ENCODE peak calls at places on chromosomes 12 and 14, in five cellular contexts. One of them, this sample, is unnamed.

GRCh38 chr12:46369095-46369473 is 3.5 kb downstream of the SLC38A2 start:
- DNase-seq in neuronal stem cell: no peak
- DNase-seq in mesendoderm: no peak
- DNase-seq in IMR-90: no peak
- DNase-seq in H1: no peak
- DNase-seq in this sample: no peak

GRCh38 chr12:2212971-2213869 is 160.4 kb downstream of the CACNA1C start:
- DNase-seq in neuronal stem cell: peak
- DNase-seq in mesendoderm: peak
- DNase-seq in H1: no peak
- DNase-seq in IMR-90: no peak
- DNase-seq in this sample: no peak

GRCh38 chr14:60945984-60946383 is 34.9 kb downstream of the TRMT5 start:
- DNase-seq in mesendoderm: no peak
- DNase-seq in H1: no peak
- DNase-seq in neuronal stem cell: no peak
- DNase-seq in IMR-90: peak
- DNase-seq in this sample: no peak

GRCh38 chr12:109483346-109483745 is 5.9 kb downstream of the UBE3B start:
- DNase-seq in mesendoderm: no peak
- DNase-seq in H1: no peak
- DNase-seq in IMR-90: no peak
- DNase-seq in neuronal stem cell: no peak
- DNase-seq in this sample: no peak

GRCh38 chr12:71780207-71780822 is 25.7 kb downstream of the RAB21 start:
- DNase-seq in mesendoderm: peak
- DNase-seq in IMR-90: peak
- DNase-seq in neuronal stem cell: no peak
- DNase-seq in H1: no peak
- DNase-seq in this sample: no peak

GRCh38 chr12:3195859-3196483 is 118.8 kb downstream of the TSPAN9 start:
- DNase-seq in neuronal stem cell: no peak
- DNase-seq in IMR-90: no peak
- DNase-seq in H1: no peak
- DNase-seq in mesendoderm: no peak
- DNase-seq in this sample: no peak

GRCh38 chr12:75960086-75960910 is 71.3 kb downstream of the PHLDA1 start:
- DNase-seq in neuronal stem cell: no peak
- DNase-seq in mesendoderm: peak
- DNase-seq in IMR-90: peak
- DNase-seq in H1: no peak
- DNase-seq in this sample: peak

GRCh38 chr14:80615831-80616230 is 325.7 kb downstream of the CEP128 start:
- DNase-seq in H1: no peak
- DNase-seq in IMR-90: no peak
- DNase-seq in neuronal stem cell: no peak
- DNase-seq in mesendoderm: no peak
- DNase-seq in this sample: no peak

GRCh38 chr14:73238262-73238852 is 1.1 kb downstream of the PAPLN start:
- DNase-seq in mesendoderm: peak
- DNase-seq in IMR-90: peak
- DNase-seq in neuronal stem cell: no peak
- DNase-seq in H1: no peak
- DNase-seq in this sample: no peak

GRCh38 chr12:103886398-103886797 is 43.8 kb upstream of the HSP90B1 start:
- DNase-seq in mesendoderm: no peak
- DNase-seq in IMR-90: no peak
- DNase-seq in H1: no peak
- DNase-seq in neuronal stem cell: no peak
- DNase-seq in this sample: no peak

GRCh38 chr12:55966408-55967281 is at the start of gene CDK2:
- DNase-seq in IMR-90: peak
- DNase-seq in neuronal stem cell: peak
- DNase-seq in H1: no peak
- DNase-seq in mesendoderm: peak
- DNase-seq in this sample: peak

GRCh38 chr14:105894125-105894977 is 368.0 kb downstream of the TMEM121 start:
- DNase-seq in IMR-90: no peak
- DNase-seq in mesendoderm: no peak
- DNase-seq in H1: no peak
- DNase-seq in neuronal stem cell: no peak
- DNase-seq in this sample: no peak

GRCh38 chr12:121789800-121790748 is 3.4 kb downstream of the RHOF start:
- DNase-seq in neuronal stem cell: no peak
- DNase-seq in mesendoderm: peak
- DNase-seq in IMR-90: peak
- DNase-seq in H1: no peak
- DNase-seq in this sample: no peak

GRCh38 chr14:64229489-64229888 is 64.7 kb downstream of the ESR2 start:
- DNase-seq in neuronal stem cell: no peak
- DNase-seq in H1: no peak
- DNase-seq in IMR-90: no peak
- DNase-seq in mesendoderm: no peak
- DNase-seq in this sample: no peak

GRCh38 chr14:42110167-42110566 is 503.5 kb downstream of the LRFN5 start:
- DNase-seq in H1: no peak
- DNase-seq in IMR-90: peak
- DNase-seq in neuronal stem cell: no peak
- DNase-seq in mesendoderm: peak
- DNase-seq in this sample: peak

GRCh38 chr14:102573591-102574046 is 18.8 kb upstream of the RCOR1 start:
- DNase-seq in H1: no peak
- DNase-seq in IMR-90: no peak
- DNase-seq in neuronal stem cell: no peak
- DNase-seq in mesendoderm: peak
- DNase-seq in this sample: no peak

GRCh38 chr12:68240975-68241374 is 12.4 kb downstream of the IL22 start:
- DNase-seq in neuronal stem cell: no peak
- DNase-seq in IMR-90: peak
- DNase-seq in mesendoderm: no peak
- DNase-seq in H1: no peak
- DNase-seq in this sample: no peak

GRCh38 chr12:111788178-111788654 is 21.5 kb downstream of the ALDH2 start:
- DNase-seq in mesendoderm: no peak
- DNase-seq in neuronal stem cell: no peak
- DNase-seq in H1: no peak
- DNase-seq in IMR-90: peak
- DNase-seq in this sample: no peak

GRCh38 chr12:68675098-68675842 is 11.5 kb upstream of the NUP107 start:
- DNase-seq in mesendoderm: peak
- DNase-seq in IMR-90: no peak
- DNase-seq in neuronal stem cell: no peak
- DNase-seq in H1: no peak
- DNase-seq in this sample: no peak

GRCh38 chr14:30751646-30752416 is 122.5 kb upstream of the COCH start:
- DNase-seq in mesendoderm: peak
- DNase-seq in H1: no peak
- DNase-seq in IMR-90: no peak
- DNase-seq in neuronal stem cell: no peak
- DNase-seq in this sample: no peak

GRCh38 chr12:46153267-46153872 is 115.5 kb downstream of the SLC38A1 start:
- DNase-seq in IMR-90: peak
- DNase-seq in neuronal stem cell: no peak
- DNase-seq in H1: no peak
- DNase-seq in mesendoderm: peak
- DNase-seq in this sample: no peak

GRCh38 chr14:89921896-89922548 is 32.5 kb downstream of the EFCAB11 start:
- DNase-seq in IMR-90: peak
- DNase-seq in neuronal stem cell: no peak
- DNase-seq in H1: no peak
- DNase-seq in mesendoderm: no peak
- DNase-seq in this sample: no peak

GRCh38 chr12:27332407-27333310 is at the start of gene BMAL2:
- DNase-seq in neuronal stem cell: peak
- DNase-seq in IMR-90: peak
- DNase-seq in H1: no peak
- DNase-seq in mesendoderm: peak
- DNase-seq in this sample: peak

GRCh38 chr14:61750708-61751474 is 11.3 kb upstream of the SNAPC1 start:
- DNase-seq in IMR-90: peak
- DNase-seq in H1: peak
- DNase-seq in mesendoderm: peak
- DNase-seq in neuronal stem cell: peak
- DNase-seq in this sample: peak

GRCh38 chr14:95300697-95301526 is 18.8 kb downstream of the CLMN start:
- DNase-seq in neuronal stem cell: no peak
- DNase-seq in mesendoderm: no peak
- DNase-seq in IMR-90: no peak
- DNase-seq in H1: no peak
- DNase-seq in this sample: no peak

GRCh38 chr14:99125113-99125512 is 146.9 kb downstream of the BCL11B start:
- DNase-seq in H1: no peak
- DNase-seq in mesendoderm: no peak
- DNase-seq in neuronal stem cell: no peak
- DNase-seq in IMR-90: no peak
- DNase-seq in this sample: no peak

GRCh38 chr12:122067966-122068365 is 10.6 kb upstream of the MLXIP start:
- DNase-seq in neuronal stem cell: no peak
- DNase-seq in mesendoderm: no peak
- DNase-seq in IMR-90: peak
- DNase-seq in H1: no peak
- DNase-seq in this sample: no peak

GRCh38 chr12:52874573-52875435 is 26.0 kb upstream of the KRT78 start:
- DNase-seq in mesendoderm: no peak
- DNase-seq in H1: no peak
- DNase-seq in IMR-90: no peak
- DNase-seq in neuronal stem cell: no peak
- DNase-seq in this sample: no peak
- H2BK120ac ChIP-seq in mesendoderm: no peak
- H2BK120ac ChIP-seq in H1: no peak
- H2BK120ac ChIP-seq in IMR-90: peak
- H2BK120ac ChIP-seq in neuronal stem cell: no peak
- H2BK120ac ChIP-seq in this sample: no peak

DNA sequence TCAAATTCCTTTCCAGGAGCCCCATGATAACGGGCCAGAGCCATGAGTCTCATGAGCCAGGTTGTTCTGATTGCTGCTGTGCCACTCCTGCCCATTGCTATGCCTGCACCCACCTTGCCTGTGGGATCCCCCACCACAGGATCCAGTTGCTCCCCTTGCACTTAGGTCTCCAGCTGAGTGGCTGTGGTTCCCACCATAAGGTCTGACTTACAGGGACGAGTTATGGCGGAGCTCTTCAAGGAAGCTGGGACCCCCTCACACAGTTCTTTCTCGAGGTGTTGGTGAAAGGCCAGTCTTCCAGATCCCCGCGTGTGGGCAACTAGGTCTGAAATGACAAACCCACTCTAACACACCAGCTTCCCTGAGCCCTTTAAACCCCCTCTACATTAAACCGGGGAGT is 111.9 kb upstream of the C14orf180 start:
- DNase-seq in mesendoderm: no peak
- DNase-seq in IMR-90: no peak
- DNase-seq in neuronal stem cell: no peak
- DNase-seq in H1: no peak
- DNase-seq in this sample: no peak
- H2BK120ac ChIP-seq in mesendoderm: no peak
- H2BK120ac ChIP-seq in IMR-90: no peak
- H2BK120ac ChIP-seq in neuronal stem cell: no peak
- H2BK120ac ChIP-seq in H1: no peak
- H2BK120ac ChIP-seq in this sample: no peak

GRCh38 chr12:14258468-14258947 is 107.0 kb upstream of the ATF7IP start:
- DNase-seq in IMR-90: peak
- DNase-seq in H1: no peak
- DNase-seq in mesendoderm: peak
- DNase-seq in neuronal stem cell: no peak
- DNase-seq in this sample: no peak

GRCh38 chr12:14257734-14258467 is 107.6 kb upstream of the ATF7IP start:
- DNase-seq in IMR-90: peak
- DNase-seq in mesendoderm: peak
- DNase-seq in neuronal stem cell: peak
- DNase-seq in H1: peak
- DNase-seq in this sample: peak

GRCh38 chr12:14260011-14260993 is 105.2 kb upstream of the ATF7IP start:
- DNase-seq in H1: peak
- DNase-seq in neuronal stem cell: peak
- DNase-seq in IMR-90: peak
- DNase-seq in mesendoderm: peak
- DNase-seq in this sample: peak

GRCh38 chr12:14261096-14261495 is 104.4 kb upstream of the ATF7IP start:
- DNase-seq in neuronal stem cell: no peak
- DNase-seq in IMR-90: no peak
- DNase-seq in H1: no peak
- DNase-seq in mesendoderm: peak
- DNase-seq in this sample: peak

DNA sequence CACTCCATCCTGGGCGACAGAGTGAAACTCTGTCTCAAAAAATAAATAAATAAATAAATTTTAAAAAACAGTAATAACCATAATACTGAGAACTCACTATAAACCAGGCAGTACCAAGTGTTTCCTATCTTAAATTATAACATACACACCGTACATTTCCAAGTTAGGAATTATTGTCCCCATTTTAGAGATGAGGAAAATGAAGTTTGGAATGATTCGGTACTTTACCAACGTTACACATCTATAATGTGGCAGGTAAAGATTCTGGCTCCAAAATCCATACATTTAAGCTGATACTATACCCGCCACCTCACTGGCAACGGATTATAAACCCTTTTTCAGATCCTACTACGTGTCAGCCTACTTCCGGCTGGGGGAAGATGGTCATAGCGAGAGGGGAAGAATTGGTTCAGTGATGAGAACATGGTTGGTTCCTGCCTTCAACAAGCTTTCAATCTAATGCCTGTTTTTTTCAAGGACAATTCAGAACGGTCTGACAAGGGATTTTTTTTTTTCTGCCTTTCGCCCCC is 105.9 kb upstream of the ATF7IP start:
- DNase-seq in mesendoderm: no peak
- DNase-seq in neuronal stem cell: no peak
- DNase-seq in IMR-90: no peak
- DNase-seq in H1: no peak
- DNase-seq in this sample: no peak
- H2BK120ac ChIP-seq in mesendoderm: peak
- H2BK120ac ChIP-seq in neuronal stem cell: no peak
- H2BK120ac ChIP-seq in IMR-90: peak
- H2BK120ac ChIP-seq in H1: no peak
- H2BK120ac ChIP-seq in this sample: peak

GRCh38 chr12:105235747-105236476 is at the start of gene APPL2:
- DNase-seq in H1: no peak
- DNase-seq in IMR-90: peak
- DNase-seq in mesendoderm: peak
- DNase-seq in neuronal stem cell: peak
- DNase-seq in this sample: peak
- H2BK120ac ChIP-seq in H1: no peak
- H2BK120ac ChIP-seq in IMR-90: peak
- H2BK120ac ChIP-seq in mesendoderm: no peak
- H2BK120ac ChIP-seq in neuronal stem cell: no peak
- H2BK120ac ChIP-seq in this sample: no peak

This sample was measured in H9.